ENCODE peak calls at places on chromosomes 6 and 20, in ten cellular contexts. J, D, A, P, H, B, Z, E, Y and G are unnamed samples.

GRCh38 chr20:37600486-37600885 is 72.8 kb upstream of the BLCAP start:
- DNase-seq in J (no peak), D (no peak), A (no peak), P (no peak), H (no peak), B (no peak), Z (no peak), E (no peak), Y (no peak), G (no peak)

GRCh38 chr20:50865114-50865513 is 66.1 kb downstream of the ADNP start:
- DNase-seq in J (no peak), D (no peak), A (no peak), P (no peak), H (no peak), B (no peak), Z (no peak), E (no peak), Y (no peak), G (no peak)

GRCh38 chr20:34705383-34706021 is 1.4 kb downstream of the TP53INP2 start:
- DNase-seq in J (peak), D (no peak), A (peak), P (no peak), H (peak), B (no peak), Z (peak), E (peak), Y (no peak), G (no peak)

GRCh38 chr20:56200456-56200855 is 48.1 kb upstream of the MC3R start:
- DNase-seq in J (no peak), D (no peak), A (no peak), P (no peak), H (peak), B (no peak), Z (no peak), E (no peak), Y (peak), G (no peak)

GRCh38 chr6:159304641-159305040 is 135.4 kb downstream of the FNDC1 start:
- DNase-seq in J (no peak), D (no peak), A (no peak), P (no peak), H (no peak), B (no peak), Z (no peak), E (no peak), Y (no peak), G (no peak)

GRCh38 chr6:119449253-119450156 is 99.9 kb upstream of the MAN1A1 start:
- DNase-seq in J (no peak), D (no peak), A (no peak), P (no peak), H (no peak), B (no peak), Z (no peak), E (no peak), Y (peak), G (no peak)

GRCh38 chr6:155273438-155273837 is 9.6 kb downstream of the CLDN20 start:
- DNase-seq in J (peak), D (no peak), A (no peak), P (peak), H (peak), B (no peak), Z (peak), E (no peak), Y (no peak), G (no peak)

GRCh38 chr20:23368316-23369110 is 6.5 kb downstream of the GZF1 start:
- DNase-seq in J (peak), D (no peak), A (peak), P (peak), H (no peak), B (no peak), Z (peak), E (no peak), Y (no peak), G (no peak)

GRCh38 chr6:161011509-161012480 is 20.2 kb downstream of the MAP3K4 start:
- DNase-seq in J (peak), D (no peak), A (no peak), P (peak), H (peak), B (no peak), Z (peak), E (no peak), Y (no peak), G (no peak)

GRCh38 chr20:18694071-18694470 is 106.2 kb downstream of the DTD1 start:
- DNase-seq in J (no peak), D (no peak), A (no peak), P (no peak), H (no peak), B (no peak), Z (no peak), E (no peak), Y (no peak), G (no peak)

GRCh38 chr20:47362361-47363219 is 6.1 kb upstream of the ZMYND8 start:
- DNase-seq in J (no peak), D (no peak), A (no peak), P (no peak), H (no peak), B (no peak), Z (no peak), E (no peak), Y (no peak), G (no peak)

GRCh38 chr6:74459260-74459659 is 746.6 kb downstream of the COL12A1 start:
- DNase-seq in J (peak), D (no peak), A (no peak), P (no peak), H (no peak), B (no peak), Z (no peak), E (no peak), Y (no peak), G (no peak)

DNA sequence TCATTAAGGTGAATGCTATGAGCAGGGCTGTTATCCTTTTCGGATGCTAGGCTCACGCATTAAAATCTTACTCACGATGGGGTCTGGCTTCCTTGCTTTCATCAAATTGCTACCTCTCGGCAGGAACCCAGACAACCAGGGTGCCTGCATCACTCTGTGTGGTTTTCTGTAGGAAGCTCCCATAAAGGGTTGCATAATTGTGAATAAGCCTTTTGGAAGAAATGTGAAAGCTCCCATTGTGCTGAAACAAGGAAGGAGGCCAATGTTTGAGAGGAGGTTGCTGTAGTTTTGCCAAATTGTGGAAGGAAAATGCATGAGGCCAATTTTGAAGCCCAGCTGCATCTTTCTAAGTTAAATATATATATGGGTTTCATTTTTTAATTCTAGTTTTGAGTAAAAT is 615.5 kb downstream of the C6orf118 start:
- DNase-seq in J (no peak), D (no peak), A (no peak), P (peak), H (peak), B (no peak), Z (peak), E (no peak), Y (no peak), G (no peak)
- H3K4me3 ChIP-seq in J (no peak), D (no peak), A (no peak), P (no peak), H (peak), B (no peak), Z (no peak), E (no peak), Y (no peak), G (no peak)

GRCh38 chr20:59561614-59562277 is 42.6 kb upstream of the PHACTR3 start:
- DNase-seq in J (no peak), D (no peak), A (no peak), P (no peak), H (no peak), B (no peak), Z (no peak), E (no peak), Y (no peak), G (no peak)
- H3K4me3 ChIP-seq in J (no peak), D (no peak), A (no peak), P (no peak), H (no peak), B (no peak), Z (no peak), E (no peak), Y (no peak), G (no peak)

DNA sequence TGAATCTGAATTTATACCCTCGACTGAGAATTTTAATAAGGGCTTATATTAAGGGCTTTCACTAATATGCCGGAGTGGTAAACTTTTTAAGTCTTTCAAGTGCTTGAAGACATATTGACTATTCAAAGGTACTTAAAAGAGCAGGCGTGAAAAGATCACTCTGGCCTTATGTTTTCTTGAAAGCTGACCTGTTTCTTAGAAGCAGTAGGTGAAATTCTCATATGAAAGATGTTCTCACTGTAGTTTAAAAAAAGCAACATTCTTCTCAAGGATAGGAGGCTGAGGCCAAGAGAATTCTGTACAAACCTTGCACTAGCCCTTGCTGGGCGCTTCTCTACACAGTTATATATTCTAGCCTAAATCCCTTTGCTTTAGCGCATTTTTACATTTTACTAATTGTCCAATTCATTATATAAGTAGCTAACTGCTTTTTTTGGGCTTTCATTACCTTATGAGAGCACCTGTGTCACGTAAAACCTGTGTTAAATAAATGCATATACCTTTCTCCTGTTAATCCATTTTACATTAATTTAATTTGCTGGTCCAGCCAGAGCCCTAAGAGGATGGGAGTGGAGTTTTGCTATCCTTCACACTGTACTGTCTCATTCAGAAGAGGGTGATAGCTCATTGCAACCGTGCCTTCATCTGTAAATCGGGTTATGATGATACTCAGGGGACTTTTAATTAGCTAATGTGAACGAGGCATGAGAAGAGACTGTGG is 59.6 kb upstream of the HFE start:
- DNase-seq in J (no peak), D (no peak), A (no peak), P (no peak), H (no peak), B (no peak), Z (no peak), E (no peak), Y (peak), G (no peak)
- H3K4me3 ChIP-seq in J (peak), D (peak), A (no peak), P (peak), H (peak), B (peak), Z (peak), E (peak), Y (peak), G (peak)

GRCh38 chr20:44572551-44573500 is 9.6 kb upstream of the PKIG start:
- DNase-seq in J (peak), D (peak), A (peak), P (peak), H (no peak), B (peak), Z (peak), E (peak), Y (peak), G (peak)
- H3K4me3 ChIP-seq in J (peak), D (peak), A (no peak), P (no peak), H (no peak), B (no peak), Z (no peak), E (peak), Y (peak), G (no peak)

GRCh38 chr20:4814696-4815252 is 93.1 kb downstream of the PRND start:
- DNase-seq in J (no peak), D (no peak), A (peak), P (no peak), H (no peak), B (no peak), Z (no peak), E (peak), Y (peak), G (no peak)
- H3K4me3 ChIP-seq in J (no peak), D (no peak), A (no peak), P (no peak), H (no peak), B (peak), Z (no peak), E (peak), Y (peak), G (no peak)

DNA sequence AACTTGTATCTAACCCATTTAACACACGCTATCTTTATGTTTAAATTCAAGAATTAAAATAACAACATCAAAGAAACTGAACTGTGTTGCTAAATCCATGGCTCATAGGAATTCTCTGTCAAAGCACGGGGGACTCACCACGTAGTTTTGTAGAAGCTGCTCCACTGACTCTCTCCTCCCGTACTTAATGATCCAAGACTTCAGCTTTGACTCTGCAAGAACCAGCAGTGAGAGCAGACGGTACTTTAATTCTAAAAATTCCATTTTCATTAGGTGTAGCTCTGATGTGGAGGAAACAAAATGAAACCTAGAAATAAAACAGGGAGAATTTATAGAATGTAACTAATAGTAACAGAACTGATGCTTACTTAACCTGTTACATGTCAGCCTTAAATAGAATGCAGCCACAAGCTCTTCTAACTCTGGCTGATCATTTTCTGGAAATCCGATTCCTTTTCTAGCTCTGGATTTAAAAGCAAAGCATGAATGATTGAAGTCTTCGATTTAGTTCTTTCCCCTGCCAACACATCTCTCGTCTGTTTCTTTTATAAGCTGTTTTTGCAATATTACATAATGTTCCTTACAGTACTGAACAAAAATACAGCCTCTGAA is 165.6 kb downstream of the SYNE1 start:
- DNase-seq in J (peak), D (no peak), A (no peak), P (peak), H (no peak), B (no peak), Z (no peak), E (no peak), Y (no peak), G (no peak)
- H3K4me3 ChIP-seq in J (peak), D (peak), A (no peak), P (no peak), H (no peak), B (no peak), Z (no peak), E (peak), Y (no peak), G (no peak)

GRCh38 chr6:122482750-122483080 is 11.1 kb upstream of the SERINC1 start:
- DNase-seq in J (no peak), D (no peak), A (no peak), P (no peak), H (peak), B (no peak), Z (no peak), E (no peak), Y (no peak), G (no peak)
- H3K4me3 ChIP-seq in J (no peak), D (no peak), A (no peak), P (no peak), H (peak), B (no peak), Z (no peak), E (no peak), Y (no peak), G (no peak)

GRCh38 chr20:57395111-57395959 is 4.1 kb downstream of the RBM38 start:
- DNase-seq in J (peak), D (no peak), A (peak), P (peak), H (no peak), B (no peak), Z (peak), E (peak), Y (no peak), G (peak)
- H3K4me3 ChIP-seq in J (no peak), D (no peak), A (peak), P (no peak), H (no peak), B (no peak), Z (no peak), E (peak), Y (peak), G (no peak)

DNA sequence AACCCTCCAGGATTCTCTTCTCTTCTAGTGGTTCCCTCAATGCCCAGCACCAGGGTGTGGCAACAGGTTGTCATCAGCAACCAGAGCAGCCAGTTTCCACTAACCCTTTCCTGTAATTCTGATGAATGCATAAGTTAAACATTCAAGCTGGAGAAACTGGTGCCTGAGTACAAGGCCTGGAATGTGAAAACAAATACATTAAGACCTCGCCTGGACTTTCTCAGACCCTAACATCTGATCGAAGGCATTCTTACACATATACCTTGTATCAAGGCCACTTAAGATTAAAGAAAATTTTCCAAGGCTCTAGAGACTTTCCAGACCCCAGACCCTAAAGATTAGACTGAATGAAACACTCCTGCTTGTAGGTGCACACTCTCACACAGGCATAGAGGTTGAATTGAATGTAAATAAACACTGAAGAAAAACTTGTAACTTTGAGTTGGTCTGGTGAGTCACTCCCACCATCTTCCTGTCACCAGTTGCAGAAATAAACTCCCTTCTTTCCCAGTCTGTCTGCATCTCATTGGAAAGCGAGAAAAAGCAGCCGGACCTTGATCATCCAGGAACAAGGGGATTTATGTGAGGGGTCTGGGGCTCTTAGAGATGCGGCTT is 9.0 kb downstream of the LRP11 start:
- DNase-seq in J (peak), D (peak), A (peak), P (peak), H (no peak), B (no peak), Z (peak), E (no peak), Y (no peak), G (no peak)
- H3K4me3 ChIP-seq in J (peak), D (peak), A (no peak), P (peak), H (no peak), B (no peak), Z (peak), E (no peak), Y (no peak), G (no peak)

DNA sequence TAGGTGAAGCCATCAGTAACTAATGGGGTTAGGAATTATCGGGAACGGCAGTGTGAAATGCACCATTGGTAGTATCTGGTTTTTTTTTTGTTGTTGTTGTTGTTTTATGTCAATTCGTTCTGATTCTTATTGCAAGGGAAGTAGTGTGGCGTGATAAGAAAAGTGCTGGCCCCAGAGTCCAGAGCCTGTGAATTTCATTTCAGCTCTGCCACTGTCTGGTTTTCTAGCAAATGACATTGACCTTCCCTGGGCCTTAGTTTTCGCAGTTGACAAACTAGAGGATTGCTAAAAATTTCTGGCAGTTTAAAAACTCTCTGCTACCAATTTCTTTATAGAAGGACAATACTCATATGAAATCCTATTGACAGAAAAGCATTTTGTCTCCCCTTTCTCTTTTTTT is 161.6 kb downstream of the AIG1 start:
- DNase-seq in J (no peak), D (no peak), A (no peak), P (no peak), H (no peak), B (no peak), Z (no peak), E (no peak), Y (no peak), G (no peak)
- H3K4me3 ChIP-seq in J (no peak), D (no peak), A (no peak), P (no peak), H (no peak), B (no peak), Z (no peak), E (peak), Y (no peak), G (no peak)